ENCODE peak calls at places on chromosomes 16 and 17, in four cellular contexts. T is cardiac muscle cell, F is ovary, W is left ventricle myocardium inferior. Y is an unnamed sample. For H3K4me1, the result is how much of the 10 kb centered on the place peaks cover.

GRCh38 chr17:5413682-5414081 is 5.8 kb downstream of the NUP88 start:
- DNase-seq in T (peak), F (no peak), W (no peak), Y (no peak)

GRCh38 chr16:68287276-68288251 is 23.2 kb downstream of the SLC7A6OS start:
- DNase-seq in T (peak), F (peak), W (peak), Y (no peak)

GRCh38 chr17:40443196-40443987 is at the start of gene IGFBP4:
- DNase-seq in T (peak), F (peak), W (peak), Y (peak)

GRCh38 chr17:39001703-39002637 is 34.8 kb upstream of the FBXO47 start:
- DNase-seq in T (peak), F (peak), W (peak), Y (no peak)

GRCh38 chr17:40445769-40446468 is 2.7 kb downstream of the IGFBP4 start:
- DNase-seq in T (peak), F (no peak), W (no peak), Y (no peak)

GRCh38 chr17:44518032-44518431 is 14.8 kb upstream of the GPATCH8 start:
- DNase-seq in T (peak), F (no peak), W (no peak), Y (no peak)

GRCh38 chr16:80971814-80972213 is 34.9 kb downstream of the CMC2 start:
- DNase-seq in T (no peak), F (no peak), W (no peak), Y (no peak)

GRCh38 chr17:56074366-56074765 is 78.9 kb upstream of the ANKFN1 start:
- DNase-seq in T (no peak), F (no peak), W (no peak), Y (no peak)

GRCh38 chr16:1903845-1904820 is 14.1 kb downstream of the HS3ST6 start:
- DNase-seq in T (peak), F (peak), W (no peak), Y (no peak)

GRCh38 chr17:48478224-48479013 is 48.4 kb upstream of the SKAP1 start:
- DNase-seq in T (peak), F (no peak), W (no peak), Y (no peak)

GRCh38 chr17:50858486-50859225 is 7.5 kb downstream of the TOB1 start:
- DNase-seq in T (no peak), F (no peak), W (no peak), Y (no peak)

GRCh38 chr17:73342549-73343167 is 30.9 kb upstream of the CDC42EP4 start:
- DNase-seq in T (peak), F (no peak), W (no peak), Y (no peak)

GRCh38 chr16:22161999-22162657 is at the start of gene SDR42E2:
- DNase-seq in T (no peak), F (no peak), W (no peak), Y (peak)

GRCh38 chr17:69677130-69677529 is 262.6 kb downstream of the MAP2K6 start:
- DNase-seq in T (no peak), F (no peak), W (no peak), Y (no peak)

GRCh38 chr16:138049-138417 is 440 bp downstream of the NPRL3 start:
- DNase-seq in T (peak), F (peak), W (no peak), Y (peak)

GRCh38 chr16:85988723-85989313 is 89.9 kb downstream of the IRF8 start:
- DNase-seq in T (no peak), F (no peak), W (no peak), Y (no peak)

GRCh38 chr16:73140944-73141343 is 93.0 kb upstream of the ZFHX3 start:
- DNase-seq in T (no peak), F (no peak), W (no peak), Y (no peak)

GRCh38 chr16:73268311-73268997 is 220.5 kb upstream of the ZFHX3 start:
- DNase-seq in T (peak), F (no peak), W (no peak), Y (no peak)

GRCh38 chr16:27169511-27170071 is 33.7 kb upstream of the KDM8 start:
- DNase-seq in T (peak), F (no peak), W (no peak), Y (no peak)

GRCh38 chr17:59837362-59838195 is 55.2 kb downstream of the TUBD1 start:
- DNase-seq in T (peak), F (peak), W (no peak), Y (peak)

GRCh38 chr16:50607970-50608557 is 59.9 kb downstream of the NKD1 start:
- DNase-seq in T (no peak), F (no peak), W (no peak), Y (no peak)

GRCh38 chr16:86121611-86122010 is 222.6 kb downstream of the IRF8 start:
- DNase-seq in T (no peak), F (no peak), W (no peak), Y (no peak)

GRCh38 chr16:85158702-85159225 is 46.5 kb upstream of the CIBAR2 start:
- DNase-seq in T (no peak), F (no peak), W (no peak), Y (no peak)

DNA sequence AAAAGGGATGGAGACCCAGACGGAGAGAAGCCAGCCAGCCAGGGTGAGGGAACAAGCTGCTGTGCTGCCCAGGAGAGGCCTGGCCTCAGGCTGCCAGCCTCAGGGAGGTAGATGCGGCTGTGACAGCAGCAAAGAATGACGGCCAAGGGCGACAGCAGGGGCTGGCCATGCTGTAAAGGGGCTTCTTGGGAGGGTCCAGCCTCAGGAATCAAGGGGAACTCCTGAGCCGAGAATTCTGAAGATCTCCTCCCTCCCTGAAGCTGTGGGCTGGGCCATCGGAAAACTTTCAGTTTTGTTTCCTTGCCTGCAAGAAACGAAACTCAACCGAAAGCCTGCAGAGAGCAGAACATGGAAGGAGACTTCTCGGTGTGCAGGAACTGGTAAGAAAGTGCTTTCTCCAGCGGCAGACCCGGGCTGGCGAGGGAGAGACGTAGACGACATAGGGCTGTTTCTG is at the start of gene XAF1:
- DNase-seq in T (peak), F (peak), W (peak), Y (no peak)
- H3K4me3 ChIP-seq in T (no peak), F (peak), W (peak), Y (no peak)

GRCh38 chr17:82528484-82529265 is 9.1 kb downstream of the FOXK2 start:
- DNase-seq in T (peak), F (peak), W (peak), Y (no peak)

GRCh38 chr17:82525712-82526111 is 6.2 kb downstream of the FOXK2 start:
- DNase-seq in T (no peak), F (no peak), W (no peak), Y (no peak)

GRCh38 chr17:82529914-82530300 is 10.4 kb downstream of the FOXK2 start:
- DNase-seq in T (no peak), F (no peak), W (no peak), Y (no peak)

GRCh38 chr17:82524540-82524939 is 5.0 kb downstream of the FOXK2 start:
- DNase-seq in T (no peak), F (no peak), W (no peak), Y (no peak)

DNA sequence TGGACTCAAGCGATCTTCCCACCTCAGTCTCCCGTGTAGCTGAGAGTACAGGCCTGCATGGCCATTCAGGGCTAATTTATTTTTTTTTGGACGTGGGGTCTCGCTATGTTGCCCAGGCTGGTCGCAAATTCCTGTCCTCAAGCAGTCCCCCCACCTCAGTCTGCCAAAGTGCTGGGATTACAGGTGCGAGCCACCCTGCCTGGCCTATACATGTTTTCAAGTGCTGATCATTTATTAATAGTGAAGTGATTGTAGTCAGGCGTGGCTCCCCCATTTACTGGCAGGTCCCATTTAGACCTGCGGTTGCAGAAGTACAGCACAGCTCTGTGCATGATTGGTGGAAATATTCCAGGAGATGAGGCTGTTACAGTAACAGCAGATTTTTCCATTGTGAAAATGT is 8.4 kb downstream of the FOXK2 start:
- DNase-seq in T (no peak), F (no peak), W (no peak), Y (no peak)
- H3K4me1 ChIP-seq in T (under half), F (under half), W (half or more), Y (under half)

GRCh38 chr17:8800656-8801055 is 1.5 kb upstream of the MFSD6L start:
- DNase-seq in T (no peak), F (no peak), W (no peak), Y (no peak)

GRCh38 chr17:8797621-8798175 is 1.5 kb downstream of the MFSD6L start:
- DNase-seq in T (no peak), F (no peak), W (no peak), Y (no peak)

GRCh38 chr17:8798176-8799000 is 777 bp downstream of the MFSD6L start:
- DNase-seq in T (no peak), F (no peak), W (no peak), Y (no peak)

GRCh38 chr17:8799851-8800212 is 667 bp upstream of the MFSD6L start:
- DNase-seq in T (no peak), F (no peak), W (no peak), Y (no peak)

DNA sequence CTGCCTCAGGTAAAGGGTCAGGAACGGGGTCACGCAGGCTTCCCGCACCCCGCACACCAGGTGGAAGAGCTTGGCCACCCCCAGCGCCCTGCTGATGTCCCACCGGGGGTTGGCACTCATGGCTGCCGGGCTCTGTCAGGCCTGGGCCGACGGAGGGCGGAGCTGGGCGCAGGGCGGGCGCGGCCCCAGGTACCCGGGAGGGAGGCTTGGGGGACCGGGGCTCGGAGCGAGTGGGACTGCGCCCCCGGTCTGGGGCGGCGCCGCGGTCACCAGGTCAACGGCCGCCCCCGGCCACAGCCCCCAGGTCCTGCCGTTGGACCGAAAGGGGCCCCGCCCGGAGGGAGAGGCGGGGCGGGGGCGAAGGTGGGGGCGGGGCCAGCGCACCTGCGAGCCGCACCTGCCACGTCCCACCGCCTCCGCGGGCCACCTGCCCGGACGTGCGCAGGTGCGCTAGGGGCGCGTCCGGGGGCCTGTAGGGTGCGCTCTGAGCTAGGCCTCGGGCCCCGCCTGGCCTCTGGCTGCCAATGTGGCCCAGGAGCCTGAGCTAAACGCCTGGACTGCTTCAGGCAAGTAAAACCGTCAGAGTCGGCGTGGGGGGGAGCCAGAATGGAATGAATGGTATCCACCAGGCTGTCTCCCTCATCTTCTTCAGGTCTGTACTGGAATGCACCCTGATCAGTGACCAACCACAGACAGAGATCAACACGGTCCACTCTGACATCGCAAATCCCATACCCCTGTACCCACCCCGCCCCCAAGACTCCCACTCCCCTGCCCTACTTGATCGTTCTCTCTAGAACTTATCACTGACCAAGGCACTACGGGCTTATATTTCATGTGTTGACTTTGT is at the start of gene MFSD6L:
- DNase-seq in T (peak), F (no peak), W (no peak), Y (no peak)
- H3K4me3 ChIP-seq in T (peak), F (no peak), W (peak), Y (no peak)

GRCh38 chr16:66923866-66924265 is 1.5 kb downstream of the RRAD start:
- DNase-seq in T (no peak), F (no peak), W (no peak), Y (no peak)
- H3K4me1 ChIP-seq in T (half or more), F (under half), W (half or more), Y (under half)

GRCh38 chr17:79741401-79741750 is 10.6 kb downstream of the ENPP7 start:
- DNase-seq in T (no peak), F (no peak), W (no peak), Y (no peak)
- H3K4me3 ChIP-seq in T (peak), F (no peak), W (peak), Y (peak)

GRCh38 chr17:29769225-29769624 is 146.5 kb upstream of the CORO6 start:
- DNase-seq in T (no peak), F (no peak), W (no peak), Y (no peak)
- H3K4me1 ChIP-seq in T (under half), F (under half), W (under half), Y (under half)

GRCh38 chr16:5073279-5073629 is 1.6 kb downstream of the ALG1 start:
- DNase-seq in T (no peak), F (no peak), W (no peak), Y (no peak)
- H3K4me3 ChIP-seq in T (no peak), F (no peak), W (no peak), Y (no peak)

GRCh38 chr17:2089021-2089422 is 34.1 kb downstream of the HIC1 start:
- DNase-seq in T (peak), F (no peak), W (no peak), Y (no peak)
- H3K4me1 ChIP-seq in T (half or more), F (under half), W (half or more), Y (under half)

DNA sequence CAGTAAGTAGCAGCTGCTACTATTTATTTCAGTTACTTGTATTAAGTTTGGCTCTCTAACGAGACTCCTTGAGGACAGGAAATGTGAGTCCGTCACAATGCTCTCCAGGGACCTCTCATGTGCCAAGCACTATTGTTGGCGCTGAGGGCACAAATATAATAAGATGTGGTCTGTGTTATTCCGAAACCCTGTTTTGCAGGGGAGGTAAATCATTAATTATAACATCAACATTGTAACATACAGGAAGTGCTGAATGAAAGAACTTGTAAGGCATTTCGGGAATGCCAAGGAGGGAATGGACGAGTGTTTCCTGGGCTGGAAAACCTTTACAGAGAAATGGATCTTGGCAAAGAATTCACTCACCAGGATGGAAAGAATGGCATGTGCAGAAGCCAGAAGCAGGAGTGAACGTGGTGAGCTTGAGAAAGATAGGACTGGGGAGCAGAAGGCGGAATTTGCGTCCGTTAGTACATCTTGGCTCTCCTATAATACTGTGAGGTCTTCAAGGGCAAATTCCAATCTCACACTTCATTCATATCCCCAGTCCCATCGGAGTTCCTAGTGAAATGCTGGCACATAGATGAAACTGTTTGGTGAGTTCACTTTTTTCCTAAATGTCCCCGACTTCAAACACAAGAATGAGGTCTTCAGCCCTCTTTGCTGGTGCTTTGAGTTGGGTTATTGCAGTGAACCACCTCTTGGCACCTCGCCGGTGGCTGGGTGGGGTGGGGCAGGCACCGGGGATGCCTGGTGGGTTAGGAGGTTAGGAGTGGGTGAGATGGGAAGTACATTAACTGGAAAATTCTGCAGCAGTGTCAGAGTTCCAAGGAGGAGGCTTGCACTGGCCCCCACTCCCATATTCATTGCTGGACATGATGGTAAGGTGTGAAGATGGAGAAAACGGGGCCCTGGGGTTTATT is 11.5 kb downstream of the TAC4 start:
- DNase-seq in T (peak), F (no peak), W (no peak), Y (no peak)
- H3K4me3 ChIP-seq in T (no peak), F (no peak), W (no peak), Y (no peak)

GRCh38 chr17:36030949-36031348 is 13.2 kb upstream of the CCL23 start:
- DNase-seq in T (no peak), F (no peak), W (no peak), Y (no peak)
- H3K4me1 ChIP-seq in T (under half), F (under half), W (under half), Y (under half)

Y was measured in HAP-1.